ENCODE peak calls at places on chromosome 11, in seven cellular contexts. P is caudate nucleus, H is foreskin fibroblast, U is trophoblast cell, Z is mesothelial cell of epicardium, T is GM18507, V is NCI-H460. W is an unnamed sample.

GRCh38 chr11:8267831-8268529 is 4.3 kb upstream of the LMO1 start:
- DNase-seq in Z (peak), U (peak), H (no peak), T (no peak), P (no peak), V (no peak), W (no peak)

GRCh38 chr11:48141475-48142100 is 75.0 kb upstream of the OR4B1 start:
- DNase-seq in Z (no peak), V (no peak), H (no peak), U (no peak), P (no peak), T (no peak), W (no peak)

GRCh38 chr11:61956191-61957027 is 6.3 kb downstream of the BEST1 start:
- DNase-seq in V (no peak), U (no peak), T (no peak), H (no peak), Z (no peak), P (no peak), W (no peak)

GRCh38 chr11:106880121-106880520 is 138.2 kb downstream of the GUCY1A2 start:
- DNase-seq in P (no peak), V (no peak), U (no peak), Z (no peak), H (no peak), T (no peak), W (no peak)

GRCh38 chr11:12404461-12404860 is 27.1 kb downstream of the PARVA start:
- DNase-seq in P (no peak), U (no peak), H (no peak), V (no peak), Z (no peak), T (no peak), W (no peak)

GRCh38 chr11:2577071-2578005 is 122.5 kb downstream of the KCNQ1OT1 start:
- DNase-seq in P (no peak), H (no peak), Z (peak), V (no peak), T (no peak), U (no peak), W (no peak)

GRCh38 chr11:19508166-19508565 is 204.5 kb upstream of the NAV2 start:
- DNase-seq in Z (no peak), V (peak), U (peak), P (no peak), T (no peak), H (peak), W (no peak)

GRCh38 chr11:67308031-67308866 is 4.9 kb downstream of the SSH3 start:
- DNase-seq in Z (no peak), P (no peak), H (no peak), T (no peak), U (peak), V (no peak), W (no peak)

GRCh38 chr11:115220423-115220822 is 283.8 kb downstream of the CADM1 start:
- DNase-seq in V (no peak), U (no peak), Z (no peak), T (no peak), P (no peak), H (no peak), W (no peak)